ENCODE peak calls at places on chromosomes 13 and 19, in nine cellular contexts. C is Peyer's patch, Q is HCT116, P is NT2/D1, U is neural progenitor cell, R is fibroblast of lung, I is adrenal gland, E is breast epithelium, T is SK-N-SH. H is an unnamed sample. For H3K36me3, the result is how much of the 10 kb centered on the place peaks cover.

GRCh38 chr13:42762251-42762650 is 19.1 kb upstream of the FAM216B start:
- DNase-seq in E (no peak), P (no peak), R (no peak), C (no peak), U (no peak), I (no peak), T (no peak), Q (no peak), H (no peak)

GRCh38 chr13:30257433-30258099 is 49.8 kb downstream of the KATNAL1 start:
- DNase-seq in E (no peak), U (peak), Q (no peak), P (no peak), C (no peak), T (peak), R (no peak), I (no peak), H (no peak)

GRCh38 chr13:103101500-103101899 is 35.3 kb upstream of the SLC10A2 start:
- DNase-seq in Q (no peak), E (no peak), U (no peak), R (no peak), C (no peak), I (no peak), P (no peak), T (peak), H (no peak)

GRCh38 chr19:2462635-2463421 is 6.1 kb upstream of the LMNB2 start:
- DNase-seq in P (peak), I (peak), T (peak), E (peak), R (peak), C (no peak), U (peak), Q (peak), H (peak)

GRCh38 chr13:97986841-97987240 is 33.4 kb downstream of the IPO5 start:
- DNase-seq in E (no peak), T (no peak), Q (no peak), U (no peak), C (peak), R (no peak), P (no peak), I (no peak), H (no peak)

GRCh38 chr13:110431425-110431824 is 124.3 kb downstream of the COL4A2 start:
- DNase-seq in Q (no peak), T (no peak), U (no peak), I (peak), P (no peak), C (no peak), E (no peak), R (no peak), H (no peak)

GRCh38 chr13:62846302-62846701 is 1430.7 kb upstream of the PCDH20 start:
- DNase-seq in I (no peak), C (no peak), E (no peak), U (no peak), R (peak), Q (peak), P (no peak), T (no peak), H (no peak)

GRCh38 chr19:48424694-48425219 is 21.0 kb upstream of the GRWD1 start:
- DNase-seq in R (peak), P (no peak), I (no peak), T (no peak), Q (no peak), C (no peak), E (no peak), U (no peak), H (no peak)

GRCh38 chr19:46256855-46257254 is 27.3 kb downstream of the IGFL1 start:
- DNase-seq in P (no peak), R (peak), U (no peak), E (no peak), C (no peak), I (no peak), Q (no peak), T (no peak), H (no peak)

GRCh38 chr19:40802300-40803169 is 3.5 kb downstream of the EGLN2 start:
- DNase-seq in I (peak), C (peak), E (no peak), P (no peak), U (no peak), Q (no peak), T (peak), R (no peak), H (peak)

GRCh38 chr19:43476606-43477005 is 11.2 kb upstream of the LYPD3 start:
- DNase-seq in C (no peak), Q (no peak), T (no peak), E (no peak), U (no peak), R (peak), P (no peak), I (no peak), H (no peak)

GRCh38 chr19:56837492-56837891 is 3.0 kb downstream of the PEG3 start:
- DNase-seq in Q (no peak), I (peak), R (peak), T (peak), U (no peak), C (no peak), P (peak), E (peak), H (peak)

GRCh38 chr19:31350033-31350692 is 927 bp upstream of the TSHZ3 start:
- DNase-seq in T (peak), R (peak), U (peak), I (no peak), E (no peak), C (no peak), P (no peak), Q (no peak), H (peak)

GRCh38 chr19:18444513-18444912 is 6.6 kb upstream of the ISYNA1 start:
- DNase-seq in T (no peak), E (no peak), P (no peak), U (no peak), C (no peak), I (no peak), R (no peak), Q (no peak), H (no peak)
- H3K36me3 ChIP-seq in T (under half), E (under half), P (half or more), U (under half), C (half or more), I (half or more), R (under half), Q (under half), H (half or more)

DNA sequence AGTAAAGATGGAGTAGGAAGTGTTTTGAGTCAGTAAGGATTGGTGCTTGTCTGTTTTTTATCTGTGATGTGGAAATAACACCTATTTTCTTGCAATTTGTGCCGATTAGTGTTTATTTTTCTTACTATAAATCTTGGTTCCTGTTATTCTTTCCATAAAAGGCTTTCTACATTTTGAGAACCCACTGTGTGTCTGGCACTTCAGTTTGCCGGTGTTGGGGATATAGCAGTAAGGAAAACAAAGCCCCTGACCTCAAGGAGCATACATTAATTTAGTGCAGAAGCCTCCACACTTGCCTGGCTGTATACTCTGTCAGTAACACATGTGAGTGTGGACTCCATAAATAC is 35.6 kb upstream of the GARRE1 start:
- DNase-seq in E (no peak), Q (no peak), C (no peak), T (no peak), I (no peak), U (no peak), R (no peak), P (no peak), H (no peak)
- H3K4me3 ChIP-seq in E (no peak), Q (no peak), C (no peak), T (no peak), I (no peak), U (no peak), R (no peak), P (no peak), H (no peak)

DNA sequence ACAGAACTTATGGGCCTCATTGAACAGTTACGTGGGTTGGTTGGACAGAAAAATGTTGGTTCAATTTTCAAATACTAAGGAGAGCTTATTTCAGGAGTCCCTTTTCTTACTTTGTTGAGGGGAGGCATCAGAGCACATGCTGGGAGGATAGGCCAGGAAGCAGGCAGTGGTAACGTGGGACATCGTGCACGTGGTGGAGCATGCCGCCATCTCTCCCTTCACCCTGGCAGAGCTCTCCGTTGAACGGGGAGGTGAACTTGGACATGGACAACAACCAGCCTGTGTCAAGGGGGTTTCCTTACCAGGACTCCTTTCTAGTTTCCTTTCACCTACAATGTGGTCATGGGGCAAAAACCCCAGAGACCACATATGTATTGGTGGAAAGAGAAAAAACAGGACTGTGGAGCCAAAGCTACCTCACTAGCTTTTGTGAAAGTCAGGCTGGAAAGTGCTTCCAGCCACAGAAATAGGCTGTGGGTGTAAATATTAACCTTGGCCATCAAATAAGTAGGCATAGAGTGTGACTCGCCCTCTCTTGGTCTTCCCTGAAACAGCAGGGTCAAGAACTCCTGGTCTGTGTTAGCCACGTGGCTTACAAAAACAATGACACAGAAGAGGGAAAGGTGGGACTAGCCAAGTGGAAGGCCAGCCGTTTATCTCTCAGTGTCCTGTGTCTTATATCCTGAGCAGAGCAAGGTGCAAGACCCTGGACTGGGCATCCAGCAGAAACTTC is 14.4 kb downstream of the MICOS13 start:
- DNase-seq in I (no peak), U (no peak), E (no peak), R (peak), P (no peak), T (no peak), C (no peak), Q (no peak), H (no peak)
- H3K36me3 ChIP-seq in I (half or more), U (under half), E (under half), R (under half), P (half or more), T (under half), C (half or more), Q (half or more), H (half or more)

GRCh38 chr19:50359432-50359818 is 6.0 kb downstream of the NAPSA start:
- DNase-seq in I (no peak), E (no peak), R (no peak), T (no peak), C (no peak), Q (no peak), U (no peak), P (no peak), H (no peak)

GRCh38 chr19:50352242-50352641 is 13.2 kb downstream of the NAPSA start:
- DNase-seq in C (no peak), R (no peak), Q (no peak), U (no peak), I (no peak), T (no peak), E (no peak), P (no peak), H (no peak)

GRCh38 chr19:50357178-50358100 is 8.0 kb downstream of the NAPSA start:
- DNase-seq in U (peak), I (peak), P (no peak), E (peak), Q (no peak), C (peak), T (peak), R (peak), H (peak)

GRCh38 chr19:50358483-50359431 is 6.7 kb downstream of the NAPSA start:
- DNase-seq in E (no peak), I (peak), R (peak), P (no peak), Q (no peak), C (peak), U (no peak), T (peak), H (peak)

GRCh38 chr19:50356691-50357177 is 8.7 kb downstream of the NAPSA start:
- DNase-seq in U (no peak), P (no peak), R (no peak), E (no peak), T (no peak), C (no peak), Q (no peak), I (no peak), H (no peak)
- H3K4me3 ChIP-seq in U (no peak), P (no peak), R (no peak), E (peak), T (no peak), C (no peak), Q (no peak), I (no peak), H (peak)

DNA sequence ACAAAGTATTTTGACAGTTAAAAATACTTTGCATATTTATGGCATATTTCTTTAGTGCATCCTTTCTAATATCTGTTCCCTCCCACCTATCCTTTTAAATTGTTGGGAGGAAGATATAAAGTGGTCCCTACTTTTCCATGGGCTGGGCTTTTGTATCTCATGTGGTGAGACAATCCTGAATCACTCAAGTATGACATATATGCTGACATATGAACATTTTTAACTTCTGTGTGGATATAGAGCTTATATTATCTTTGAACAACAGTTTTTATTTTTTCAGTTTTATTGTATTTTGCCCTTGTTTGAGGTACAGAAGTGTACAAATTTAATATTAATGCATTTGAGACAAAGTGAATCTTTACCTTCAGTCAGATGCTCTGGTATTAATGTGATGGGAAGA is 3.4 kb downstream of the ZMYM2 start:
- DNase-seq in R (no peak), C (no peak), U (no peak), E (no peak), T (no peak), Q (no peak), P (no peak), I (no peak), H (no peak)
- H3K36me3 ChIP-seq in R (under half), C (under half), U (under half), E (under half), T (half or more), Q (under half), P (under half), I (under half), H (under half)

H was measured in left ventricle myocardium inferior.